ENCODE peak calls at places on chromosomes 7 and 10, in eight cellular contexts. U, J, F, N, C, X, A and I are unnamed samples.

GRCh38 chr10:117476716-117477115 is 65.8 kb upstream of the EMX2 start:
- DNase-seq in A (no peak), F (no peak), N (no peak), J (no peak), C (no peak), X (no peak), U (no peak), I (no peak)

GRCh38 chr7:120550494-120551048 is 277.6 kb downstream of the KCND2 start:
- DNase-seq in J (no peak), A (no peak), F (peak), C (no peak), X (no peak), U (no peak), N (no peak), I (no peak)

GRCh38 chr7:154409703-154410311 is 357.6 kb downstream of the DPP6 start:
- DNase-seq in J (peak), N (no peak), F (peak), C (no peak), X (peak), U (no peak), A (no peak), I (no peak)

GRCh38 chr7:15113752-15114151 is 211.2 kb upstream of the DGKB start:
- DNase-seq in C (no peak), J (no peak), N (no peak), A (no peak), U (no peak), X (no peak), F (peak), I (no peak)

GRCh38 chr7:112905950-112906349 is 115.8 kb upstream of the TMEM168 start:
- DNase-seq in A (no peak), X (no peak), N (no peak), F (no peak), U (no peak), J (no peak), C (no peak), I (no peak)

GRCh38 chr10:74332398-74332797 is 181.4 kb downstream of the ADK start:
- DNase-seq in F (no peak), U (no peak), C (no peak), A (no peak), J (no peak), N (no peak), X (peak), I (no peak)

GRCh38 chr7:42931834-42932651 is at the start of the genes MRPL32 and PSMA2:
- DNase-seq in C (peak), U (peak), X (peak), F (peak), J (peak), N (peak), A (peak), I (peak)

GRCh38 chr7:159030490-159031134 is 114.1 kb downstream of the VIPR2 start:
- DNase-seq in C (no peak), F (peak), N (peak), A (peak), J (peak), X (no peak), U (no peak), I (no peak)

GRCh38 chr10:44917848-44918247 is 6.7 kb downstream of the TMEM72 start:
- DNase-seq in X (no peak), C (no peak), A (no peak), F (no peak), U (no peak), N (no peak), J (no peak), I (no peak)

GRCh38 chr7:11552676-11553075 is 279.3 kb downstream of the THSD7A start:
- DNase-seq in A (no peak), N (no peak), U (no peak), C (no peak), X (no peak), J (no peak), F (no peak), I (no peak)

GRCh38 chr10:131049051-131049450 is 262.5 kb downstream of the TCERG1L start:
- DNase-seq in U (no peak), C (no peak), N (no peak), X (no peak), A (no peak), J (no peak), F (no peak), I (no peak)

GRCh38 chr10:67802767-67803538 is 35.0 kb downstream of the DNAJC12 start:
- DNase-seq in U (no peak), X (no peak), N (no peak), J (peak), C (no peak), F (no peak), A (no peak), I (no peak)

GRCh38 chr10:18185621-18186020 is 45.4 kb downstream of the CACNB2 start:
- DNase-seq in U (no peak), N (no peak), C (no peak), X (no peak), A (no peak), J (no peak), F (no peak), I (no peak)

GRCh38 chr7:157727964-157728615 is 391.3 kb downstream of the DNAJB6 start:
- DNase-seq in X (no peak), N (no peak), U (no peak), C (no peak), J (no peak), F (no peak), A (no peak), I (no peak)

GRCh38 chr10:69123306-69123746 is 652 bp upstream of the VPS26A start:
- DNase-seq in J (peak), F (no peak), N (no peak), X (peak), U (no peak), A (no peak), C (no peak), I (peak)

GRCh38 chr10:58152698-58153263 is 114.9 kb downstream of the IPMK start:
- DNase-seq in F (peak), N (peak), J (peak), X (peak), U (no peak), A (no peak), C (peak), I (no peak)

GRCh38 chr10:88769384-88769783 is 9.6 kb downstream of the LIPN start:
- DNase-seq in J (no peak), F (no peak), C (no peak), U (no peak), A (no peak), X (no peak), N (no peak), I (no peak)

GRCh38 chr7:30247546-30248386 is 36.6 kb upstream of the ZNRF2 start:
- DNase-seq in C (no peak), U (no peak), X (no peak), N (no peak), F (no peak), A (no peak), J (no peak), I (no peak)

GRCh38 chr10:44966129-44966815 is 6.7 kb downstream of the RASSF4 start:
- DNase-seq in A (no peak), U (no peak), C (no peak), F (peak), X (no peak), N (peak), J (peak), I (no peak)

GRCh38 chr10:76558586-76558985 is 1079.0 kb downstream of the KCNMA1 start:
- DNase-seq in U (no peak), J (peak), C (no peak), N (peak), X (peak), F (peak), A (no peak), I (no peak)

GRCh38 chr10:9331583-9332008 is 1277.1 kb downstream of the GATA3 start:
- DNase-seq in A (no peak), N (no peak), C (no peak), J (peak), U (no peak), F (peak), X (peak), I (peak)

GRCh38 chr7:50393547-50394252 is 56.5 kb downstream of the FIGNL1 start:
- DNase-seq in J (no peak), X (no peak), A (no peak), U (no peak), N (no peak), C (no peak), F (no peak), I (no peak)

GRCh38 chr7:99559276-99559915 is 954 bp downstream of the ZNF655 start:
- DNase-seq in X (no peak), C (no peak), N (no peak), J (no peak), U (no peak), A (no peak), F (peak), I (no peak)

GRCh38 chr7:108079291-108080057 is 50.7 kb downstream of the LAMB4 start:
- DNase-seq in C (no peak), A (no peak), X (peak), U (no peak), F (peak), J (no peak), N (no peak), I (no peak)

GRCh38 chr10:6494452-6494839 is 85.6 kb downstream of the PRKCQ start:
- DNase-seq in N (no peak), A (no peak), C (no peak), U (no peak), J (no peak), F (no peak), X (no peak), I (no peak)

GRCh38 chr10:123774075-123774742 is 108.1 kb downstream of the GPR26 start:
- DNase-seq in A (no peak), U (no peak), F (no peak), X (no peak), J (no peak), C (no peak), N (no peak), I (no peak)

GRCh38 chr7:537911-538634 is 18.4 kb upstream of the PDGFA start:
- DNase-seq in J (peak), A (peak), X (peak), U (no peak), F (peak), N (no peak), C (no peak), I (peak)

GRCh38 chr10:21372651-21373410 is 152.7 kb downstream of the SKIDA1 start:
- DNase-seq in U (no peak), C (no peak), F (peak), A (no peak), X (peak), N (no peak), J (no peak), I (no peak)

GRCh38 chr7:4067874-4068273 is 614.2 kb upstream of the FOXK1 start:
- DNase-seq in F (no peak), N (peak), C (no peak), J (no peak), X (no peak), A (no peak), U (no peak), I (no peak)

GRCh38 chr7:148912758-148913541 is 28.9 kb upstream of the EZH2 start:
- DNase-seq in X (no peak), J (no peak), C (peak), N (no peak), A (no peak), F (no peak), U (no peak), I (peak)

GRCh38 chr10:120671491-120671890 is 179.7 kb upstream of the WDR11 start:
- DNase-seq in F (no peak), X (no peak), C (no peak), N (no peak), J (no peak), A (no peak), U (no peak), I (no peak)

GRCh38 chr7:101126651-101127459 is at the start of gene SERPINE1:
- DNase-seq in U (no peak), C (peak), F (peak), A (peak), J (peak), N (peak), X (peak), I (peak)

GRCh38 chr7:142030294-142030693 is 34.6 kb downstream of the MGAM start:
- DNase-seq in X (peak), A (no peak), U (no peak), C (no peak), N (no peak), F (peak), J (peak), I (no peak)

GRCh38 chr7:47647213-47647985 is 65.5 kb upstream of the TNS3 start:
- DNase-seq in X (no peak), U (no peak), N (no peak), A (no peak), C (no peak), F (no peak), J (no peak), I (no peak)

GRCh38 chr7:11754123-11754522 is 77.9 kb downstream of the THSD7A start:
- DNase-seq in A (no peak), N (no peak), C (no peak), U (no peak), J (no peak), X (no peak), F (no peak), I (no peak)

GRCh38 chr10:87764072-87764934 is 53.7 kb downstream of the ATAD1 start:
- DNase-seq in J (no peak), F (no peak), N (no peak), A (no peak), U (no peak), X (no peak), C (no peak), I (no peak)